ENCODE peak calls at places on chromosomes 13 and 19, in five cellular contexts. O is GM12864, P is cardiac fibroblast, R is Calu3, U is HL-60. N is an unnamed sample.
A peak's percentile ranks its signal among the peaks of the same experiment; 100 is the strongest.

GRCh38 chr19:45940515-45940805 is 25.9 kb upstream of the NANOS2 start:
- DNase-seq in U (no peak), O (no peak), R (no peak), P (no peak), N (no peak)

GRCh38 chr19:18541258-18541991 is 1.9 kb downstream of the FKBP8 start:
- DNase-seq in O (no peak), R (no peak), P (peak; percentile 75), U (no peak), N (no peak)

GRCh38 chr13:98457053-98457452 is 119.9 kb downstream of the STK24 start:
- DNase-seq in O (no peak), R (no peak), U (no peak), P (no peak), N (no peak)

GRCh38 chr13:93226623-93227279 is at the start of gene GPC6:
- DNase-seq in O (no peak), P (peak; percentile 87), U (no peak), R (no peak), N (peak; percentile 70)

GRCh38 chr19:24141612-24142011 is 54.6 kb downstream of the ZNF254 start:
- DNase-seq in U (no peak), O (no peak), R (no peak), P (no peak), N (no peak)

GRCh38 chr19:53466726-53467125 is 807 bp upstream of the ZNF813 start:
- DNase-seq in O (no peak), P (no peak), U (no peak), R (no peak), N (no peak)

GRCh38 chr13:29924482-29924884 is 74.1 kb upstream of the UBL3 start:
- DNase-seq in U (no peak), P (peak; percentile 69), R (no peak), O (no peak), N (no peak)

GRCh38 chr19:11657307-11657706 is 60.0 kb downstream of the ZNF627 start:
- DNase-seq in P (no peak), U (peak; percentile 7), O (no peak), R (no peak), N (no peak)

GRCh38 chr13:113092776-113093579 is 12.6 kb upstream of the F7 start:
- DNase-seq in P (no peak), U (no peak), R (no peak), O (no peak), N (no peak)

GRCh38 chr13:99969934-99970760 is 1.4 kb downstream of the ZIC5 start:
- DNase-seq in P (no peak), R (peak; percentile 45), O (no peak), U (no peak), N (peak; percentile 71)

GRCh38 chr19:17575871-17576757 is 20.7 kb downstream of the COLGALT1 start:
- DNase-seq in R (no peak), O (no peak), P (no peak), U (no peak), N (peak; percentile 38)

GRCh38 chr19:13398780-13399726 is 107.2 kb downstream of the CACNA1A start:
- DNase-seq in O (no peak), R (no peak), U (no peak), P (peak; percentile 97), N (no peak)

GRCh38 chr13:44211286-44211685 is 162.3 kb upstream of the SERP2 start:
- DNase-seq in R (no peak), O (no peak), P (no peak), U (no peak), N (no peak)

GRCh38 chr13:75792526-75793187 is 156.5 kb downstream of the LMO7 start:
- DNase-seq in P (no peak), U (no peak), O (no peak), R (peak; percentile 9), N (no peak)

GRCh38 chr13:26486550-26486949 is 70.9 kb upstream of the WASF3 start:
- DNase-seq in U (no peak), R (no peak), O (no peak), P (no peak), N (no peak)

GRCh38 chr13:78102121-78102677 is 183.6 kb upstream of the EDNRB start:
- DNase-seq in U (peak; percentile 82), R (no peak), O (no peak), P (peak; percentile 93), N (no peak)

GRCh38 chr19:33403221-33403972 is 29.9 kb downstream of the CEBPG start:
- DNase-seq in P (no peak), O (no peak), R (no peak), U (no peak), N (no peak)

GRCh38 chr19:49927526-49928264 is 1.3 kb upstream of the ATF5 start:
- DNase-seq in O (no peak), U (no peak), P (no peak), R (no peak), N (no peak)

GRCh38 chr13:101757446-101758039 is 305.1 kb downstream of the ITGBL1 start:
- DNase-seq in O (no peak), R (no peak), U (no peak), P (peak; percentile 71), N (no peak)

GRCh38 chr13:99395436-99395835 is 88.2 kb upstream of the GPR183 start:
- DNase-seq in O (no peak), P (no peak), R (no peak), U (no peak), N (no peak)

GRCh38 chr13:44661936-44662335 is 85.8 kb upstream of the TSC22D1 start:
- DNase-seq in R (no peak), U (no peak), O (no peak), P (no peak), N (no peak)

DNA sequence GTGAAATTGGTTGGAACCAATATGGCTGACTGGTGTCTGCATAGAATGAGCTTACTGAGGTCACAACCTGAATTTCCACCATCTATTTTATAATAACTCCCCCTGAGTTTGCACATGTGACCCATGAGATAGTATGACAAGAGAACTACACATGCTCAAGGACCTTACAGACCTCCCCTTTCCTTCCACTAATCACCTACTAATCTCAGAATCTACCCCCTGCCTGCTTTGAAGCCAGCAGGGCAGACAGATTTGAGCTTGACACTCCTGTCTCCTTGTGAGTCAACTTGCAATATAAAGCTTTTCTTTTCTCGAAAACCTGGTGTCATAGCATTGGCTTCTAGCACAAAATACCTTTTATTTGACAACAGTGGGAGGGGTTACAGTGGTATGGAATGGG is 248.4 kb downstream of the RFC3 start:
- DNase-seq in P (no peak), R (no peak), O (no peak), U (no peak), N (no peak)
- TF ChIP-seq CTCF in P (no peak), R (no peak), O (no peak), U (no peak), N (no peak)

DNA sequence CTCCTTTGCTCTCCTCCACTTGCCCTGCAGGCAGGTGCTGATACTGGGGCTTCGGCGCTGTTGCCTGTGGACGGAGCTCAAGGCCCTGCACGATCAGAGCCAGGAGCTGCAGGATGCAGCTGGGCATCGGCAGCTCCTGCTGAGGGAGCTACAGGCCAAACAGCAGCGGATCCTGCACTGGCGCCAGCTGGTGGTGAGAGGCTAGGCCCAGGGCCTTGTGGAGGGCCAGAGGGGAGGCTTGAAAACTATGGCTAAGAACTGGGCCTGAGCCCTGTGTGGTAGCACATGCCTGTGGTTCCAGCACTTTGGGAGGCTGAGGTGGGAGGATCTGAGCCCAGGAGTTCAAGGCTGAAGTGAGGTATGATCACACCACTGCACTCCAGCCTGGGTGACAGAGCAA is 6.3 kb downstream of the HAUS5 start:
- DNase-seq in O (no peak), R (no peak), P (no peak), U (no peak), N (no peak)
- TF ChIP-seq CTCF in O (peak; percentile 2), R (no peak), P (no peak), U (no peak), N (no peak)

GRCh38 chr19:38199340-38199739 is 24.7 kb downstream of the DPF1 start:
- DNase-seq in U (no peak), R (no peak), P (no peak), O (no peak), N (no peak)

GRCh38 chr19:38197937-38198704 is 25.9 kb downstream of the DPF1 start:
- DNase-seq in O (no peak), R (no peak), U (no peak), P (no peak), N (no peak)

GRCh38 chr19:38195237-38195636 is 28.8 kb downstream of the DPF1 start:
- DNase-seq in P (no peak), U (no peak), O (no peak), R (no peak), N (no peak)

GRCh38 chr19:38196245-38196837 is 27.7 kb downstream of the DPF1 start:
- DNase-seq in O (no peak), R (no peak), U (no peak), P (no peak), N (no peak)

DNA sequence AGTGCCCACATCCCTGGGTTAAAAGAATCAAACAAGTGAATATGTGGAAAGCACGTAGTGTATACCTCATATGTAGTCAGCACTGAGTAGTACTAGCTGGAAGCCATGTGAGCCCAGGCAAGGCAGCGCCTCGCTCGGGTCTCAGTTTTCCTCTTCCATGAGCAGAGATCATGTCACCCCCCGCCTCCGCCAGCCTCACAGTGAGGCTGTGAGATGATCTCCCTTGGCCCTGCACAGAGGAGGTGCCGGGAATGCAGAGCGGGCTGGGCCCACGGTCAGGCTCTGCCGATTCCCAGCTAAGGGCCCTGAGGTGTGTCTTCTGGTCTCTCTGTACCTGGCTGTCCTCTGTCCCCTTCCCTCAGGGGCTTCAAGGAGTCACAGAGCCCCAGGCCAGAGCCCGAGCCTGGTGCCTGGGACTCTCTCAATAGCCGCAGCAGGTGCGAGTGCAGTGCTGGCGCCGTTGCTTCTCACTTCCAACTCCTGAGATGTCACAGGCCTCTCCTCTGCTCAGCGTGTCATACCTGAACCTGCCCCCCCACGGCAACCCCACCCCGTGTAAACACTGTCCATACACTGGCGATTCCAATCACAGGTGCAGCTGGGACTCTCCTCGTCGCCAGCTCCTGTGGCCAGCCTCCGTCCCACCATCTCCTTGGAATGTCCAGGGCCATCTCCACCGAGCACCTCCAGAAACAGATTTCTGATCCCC is 26.9 kb downstream of the DPF1 start:
- DNase-seq in U (no peak), P (no peak), R (no peak), O (no peak), N (no peak)
- TF ChIP-seq CTCF in U (no peak), P (no peak), R (no peak), O (no peak), N (no peak)

GRCh38 chr13:111936267-111936925 is 130.6 kb upstream of the SOX1 start:
- DNase-seq in U (no peak), P (no peak), O (no peak), R (no peak), N (no peak)

GRCh38 chr13:111939285-111940278 is 127.4 kb upstream of the SOX1 start:
- DNase-seq in O (no peak), R (no peak), P (no peak), U (no peak), N (no peak)

GRCh38 chr13:111940892-111941291 is 126.1 kb upstream of the SOX1 start:
- DNase-seq in U (no peak), O (no peak), R (no peak), P (no peak), N (no peak)

GRCh38 chr13:111938743-111939142 is 128.2 kb upstream of the SOX1 start:
- DNase-seq in U (no peak), P (no peak), R (no peak), O (no peak), N (no peak)

DNA sequence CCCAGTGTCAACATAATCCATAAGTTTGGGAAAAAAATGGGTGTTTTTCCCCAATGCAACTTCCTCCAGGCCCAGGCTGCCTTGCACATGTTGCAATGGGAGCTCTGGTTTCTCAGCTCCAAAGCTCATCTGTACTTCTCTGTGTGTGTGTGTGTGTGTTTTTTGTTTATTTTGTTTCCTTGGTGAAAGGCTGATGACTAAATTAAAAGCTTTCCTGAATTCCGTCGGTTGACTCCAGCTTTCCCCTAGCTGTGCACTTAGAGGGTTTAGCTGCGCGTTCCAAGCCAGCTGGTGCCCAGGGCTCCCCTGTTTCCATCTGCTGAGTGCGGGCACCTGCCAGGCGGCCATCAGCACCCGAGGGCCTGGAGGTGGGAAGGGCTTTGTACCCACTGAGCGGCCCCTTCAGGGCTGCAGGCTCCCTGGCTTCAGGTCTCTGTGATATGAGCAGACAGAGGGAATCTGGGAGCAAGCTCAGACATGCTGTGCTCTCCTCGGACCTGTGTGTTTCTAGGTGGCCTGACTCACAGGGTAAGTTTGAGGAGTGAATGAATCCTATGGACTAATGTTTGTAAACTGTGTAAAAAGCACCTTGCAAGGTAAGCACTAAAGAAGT is 129.1 kb upstream of the SOX1 start:
- DNase-seq in P (no peak), U (no peak), R (no peak), O (no peak), N (no peak)
- TF ChIP-seq CTCF in P (no peak), U (no peak), R (no peak), O (no peak), N (no peak)

N was measured in nephron progenitor cell.